ENCODE peak calls at places on chromosomes 7 and 10, in five cellular contexts. Y is left ventricle myocardium inferior, N is A673, M is cardiac fibroblast, V is fibroblast of villous mesenchyme. W is an unnamed sample.

GRCh38 chr10:35011771-35012191 is 78.4 kb downstream of the CUL2 start:
- DNase-seq in N (no peak), M (peak; percentile 45), Y (no peak), V (no peak), W (no peak)

GRCh38 chr7:23191022-23191421 is 9.2 kb downstream of the NUP42 start:
- DNase-seq in V (no peak), Y (no peak), N (no peak), M (no peak), W (no peak)

GRCh38 chr7:138169441-138169851 is 93.2 kb downstream of the AKR1D1 start:
- DNase-seq in Y (no peak), M (no peak), N (no peak), V (no peak), W (peak; percentile 69)

GRCh38 chr10:132292287-132292971 is 15.3 kb downstream of the STK32C start:
- DNase-seq in N (no peak), V (no peak), Y (peak; percentile 7), M (no peak), W (no peak)

GRCh38 chr10:30103595-30104310 is 44.4 kb upstream of the JCAD start:
- DNase-seq in Y (no peak), N (peak; percentile 25), M (no peak), V (no peak), W (no peak)

GRCh38 chr10:329361-330099 is 194.3 kb downstream of the ZMYND11 start:
- DNase-seq in Y (peak; percentile 79), M (peak; percentile 95), V (peak; percentile 94), N (peak; percentile 85), W (peak; percentile 19)

GRCh38 chr10:89426230-89426868 is 12.0 kb downstream of the IFIT5 start:
- DNase-seq in Y (no peak), N (peak; percentile 75), M (peak; percentile 87), V (peak; percentile 76), W (peak; percentile 42)

GRCh38 chr7:117679120-117679519 is 194.1 kb downstream of the CTTNBP2 start:
- DNase-seq in V (no peak), M (no peak), N (no peak), Y (no peak), W (no peak)

GRCh38 chr10:33735463-33735862 is 401.0 kb upstream of the NRP1 start:
- DNase-seq in M (peak; percentile 41), V (peak; percentile 39), N (no peak), Y (no peak), W (no peak)

GRCh38 chr7:142796501-142797341 is 26.0 kb downstream of the PRSS2 start:
- DNase-seq in N (no peak), Y (no peak), M (no peak), V (no peak), W (no peak)

GRCh38 chr10:130747946-130748345 is 563.6 kb downstream of the TCERG1L start:
- DNase-seq in N (no peak), Y (no peak), M (no peak), V (no peak), W (no peak)

GRCh38 chr7:47782792-47783191 is 165.5 kb downstream of the PKD1L1 start:
- DNase-seq in N (no peak), V (no peak), Y (no peak), M (no peak), W (no peak)

GRCh38 chr7:132428247-132428919 is 147.9 kb downstream of the PLXNA4 start:
- DNase-seq in N (no peak), Y (no peak), M (no peak), V (no peak), W (no peak)

GRCh38 chr7:121178869-121179497 is 149.8 kb upstream of the WNT16 start:
- DNase-seq in M (no peak), Y (no peak), N (no peak), V (no peak), W (no peak)

GRCh38 chr7:134778941-134779740 is at the start of gene CALD1:
- DNase-seq in N (peak; percentile 91), Y (peak; percentile 74), M (peak; percentile 100), V (peak; percentile 98), W (no peak)

GRCh38 chr7:28748934-28749584 is 209.1 kb downstream of the TRIL start:
- DNase-seq in N (peak; percentile 81), M (peak; percentile 66), V (peak; percentile 37), Y (no peak), W (peak; percentile 61)

GRCh38 chr10:78991187-78991586 is 77.6 kb upstream of the ZMIZ1 start:
- DNase-seq in N (no peak), Y (no peak), M (peak; percentile 64), V (no peak), W (no peak)

GRCh38 chr7:30263090-30263710 is 21.2 kb upstream of the ZNRF2 start:
- DNase-seq in V (no peak), N (no peak), M (no peak), Y (no peak), W (no peak)

GRCh38 chr7:145845345-145845744 is 271.3 kb upstream of the CNTNAP2 start:
- DNase-seq in N (no peak), V (no peak), Y (no peak), M (no peak), W (no peak)

GRCh38 chr10:117137031-117137910 is 799 bp downstream of the VAX1 start:
- DNase-seq in M (peak; percentile 22), Y (no peak), V (no peak), N (peak; percentile 81), W (no peak)

GRCh38 chr7:12923971-12924370 is 236.5 kb downstream of the ARL4A start:
- DNase-seq in Y (no peak), V (no peak), N (no peak), M (peak; percentile 29), W (no peak)

GRCh38 chr7:100745184-100745583 is 11.8 kb downstream of the ZAN start:
- DNase-seq in M (peak; percentile 62), N (peak; percentile 83), V (peak; percentile 72), Y (peak; percentile 50), W (no peak)

GRCh38 chr10:15813415-15813814 is 46.9 kb downstream of the MINDY3 start:
- DNase-seq in M (peak; percentile 55), V (peak; percentile 48), N (peak; percentile 9), Y (no peak), W (no peak)

GRCh38 chr10:114714281-114714741 is 56.2 kb upstream of the ABLIM1 start:
- DNase-seq in V (peak; percentile 89), N (no peak), Y (peak; percentile 43), M (peak; percentile 89), W (no peak)

GRCh38 chr10:79476645-79477044 is 31.2 kb upstream of the ZCCHC24 start:
- DNase-seq in N (no peak), M (no peak), V (no peak), Y (no peak), W (no peak)

GRCh38 chr10:69500864-69501468 is 49.7 kb downstream of the TSPAN15 start:
- DNase-seq in Y (no peak), V (no peak), M (no peak), N (no peak), W (no peak)

GRCh38 chr7:150831851-150832250 is 20.5 kb upstream of the AOC1 start:
- DNase-seq in Y (no peak), M (no peak), N (no peak), V (no peak), W (no peak)

GRCh38 chr7:108097703-108098102 is 32.5 kb downstream of the LAMB4 start:
- DNase-seq in Y (no peak), M (peak; percentile 60), N (peak; percentile 70), V (no peak), W (peak; percentile 14)

GRCh38 chr7:158655931-158656441 is 48.6 kb downstream of the NCAPG2 start:
- DNase-seq in N (no peak), V (no peak), Y (no peak), M (no peak), W (no peak)

GRCh38 chr10:80497187-80498038 is 40.3 kb upstream of the SH2D4B start:
- DNase-seq in M (peak; percentile 88), V (peak; percentile 86), N (no peak), Y (peak; percentile 78), W (no peak)

GRCh38 chr7:102146122-102146521 is 140.5 kb upstream of the SH2B2 start:
- DNase-seq in Y (peak; percentile 75), V (no peak), M (peak; percentile 33), N (no peak), W (no peak)

GRCh38 chr7:24576171-24577052 is 3.2 kb downstream of the PALS2 start:
- DNase-seq in M (peak; percentile 84), Y (no peak), V (peak; percentile 76), N (peak; percentile 82), W (peak; percentile 57)

GRCh38 chr10:98242823-98243222 is 25.2 kb downstream of the LOXL4 start:
- DNase-seq in M (peak; percentile 45), V (peak; percentile 36), N (peak; percentile 30), Y (no peak), W (no peak)

GRCh38 chr10:102435529-102436233 is 3.3 kb upstream of the CUEDC2 start:
- DNase-seq in M (no peak), V (no peak), Y (no peak), N (peak; percentile 19), W (no peak)

GRCh38 chr7:148276291-148277041 is 314.1 kb upstream of the C7orf33 start:
- DNase-seq in Y (no peak), M (no peak), V (no peak), N (peak; percentile 18), W (no peak)

GRCh38 chr7:84218681-84219080 is 24.1 kb upstream of the SEMA3A start:
- DNase-seq in M (peak; percentile 90), V (peak; percentile 75), N (peak; percentile 82), Y (no peak), W (no peak)

GRCh38 chr7:66683770-66684123 is 55.1 kb downstream of the KCTD7 start:
- DNase-seq in N (no peak), M (peak; percentile 7), V (peak; percentile 22), Y (no peak), W (no peak)
- H3K4me3 ChIP-seq in N (no peak overlapping the region), M (no peak overlapping the region), V (no peak overlapping the region), Y (no peak overlapping the region), W (no peak overlapping the region)

DNA sequence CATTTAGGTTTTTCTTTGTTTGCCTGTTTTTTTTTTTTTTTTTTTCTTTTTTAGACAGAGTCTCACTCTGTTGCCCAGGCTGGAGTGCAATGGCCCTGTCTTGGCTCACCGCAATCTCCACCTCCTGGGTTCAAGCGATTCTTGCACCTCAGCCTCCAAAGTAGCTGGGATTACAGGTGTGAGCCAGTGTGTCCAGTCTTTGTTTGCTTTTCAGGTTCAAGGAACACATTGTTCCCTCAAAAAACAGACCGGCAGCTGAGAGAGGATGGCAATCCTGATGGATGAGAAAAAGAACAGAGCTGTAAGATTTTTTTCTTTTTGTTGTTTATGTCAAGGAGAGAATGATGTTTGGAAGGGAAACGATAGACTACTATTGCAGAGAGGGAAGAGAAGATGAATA is 23.3 kb upstream of the RHOBTB1 start:
- DNase-seq in Y (no peak), N (no peak), M (no peak), V (no peak), W (no peak)
- H3K4me3 ChIP-seq in Y (no peak overlapping the region), N (no peak overlapping the region), M (no peak overlapping the region), V (no peak overlapping the region), W (no peak overlapping the region)

GRCh38 chr7:130904792-130905191 is 170.8 kb upstream of the KLF14 start:
- DNase-seq in N (no peak), V (no peak), M (no peak), Y (no peak), W (no peak)
- H3K4me3 ChIP-seq in N (peak overlapping the region; percentile 2), V (peak overlapping the region; percentile 15), M (peak overlapping the region; percentile 8), Y (no peak overlapping the region), W (no peak overlapping the region)

GRCh38 chr10:50604049-50604640 is 19.6 kb downstream of the SGMS1 start:
- DNase-seq in N (no peak), M (no peak), Y (no peak), V (peak; percentile 48), W (no peak)
- H3K4me3 ChIP-seq in N (no peak overlapping the region), M (no peak overlapping the region), Y (peak overlapping the region; percentile 45), V (no peak overlapping the region), W (no peak overlapping the region)